ENCODE peak calls at places on chromosomes 1 and 21, in ten cellular contexts. X is H54, W is right lobe of liver, I is esophagus squamous epithelium, T is heart left ventricle, D is lower leg skin, G is ovary, O is testis, A is thyroid gland, L is suprapubic skin. N is an unnamed sample.

GRCh38 chr1:47638713-47639112 is 200.9 kb downstream of the FOXD2 start:
- DNase-seq in L (no peak), G (no peak), D (no peak), X (no peak), I (no peak), W (no peak), T (no peak), O (no peak), A (no peak), N (no peak)

GRCh38 chr1:13764533-13764932 is 64.5 kb downstream of the PRDM2 start:
- DNase-seq in A (no peak), I (no peak), G (no peak), D (no peak), O (no peak), W (no peak), L (no peak), T (no peak), X (no peak), N (no peak)

GRCh38 chr21:31339736-31340135 is 4.3 kb downstream of the TIAM1 start:
- DNase-seq in X (no peak), G (no peak), W (no peak), T (no peak), O (no peak), L (no peak), A (no peak), I (no peak), D (no peak), N (no peak)

GRCh38 chr1:224380003-224380402 is 23.3 kb downstream of the CNIH4 start:
- DNase-seq in X (no peak), L (no peak), I (no peak), O (no peak), W (no peak), A (no peak), D (no peak), G (no peak), T (no peak), N (no peak)

GRCh38 chr1:226635456-226635941 is 86.9 kb downstream of the STUM start:
- DNase-seq in G (no peak), A (no peak), O (no peak), D (peak; percentile 88), T (no peak), I (no peak), L (peak; percentile 66), X (no peak), W (no peak), N (no peak)

GRCh38 chr1:226738995-226739695 is at the start of gene ITPKB:
- DNase-seq in A (peak; percentile 60), T (peak; percentile 50), L (no peak), G (peak; percentile 61), D (peak; percentile 93), I (no peak), O (peak; percentile 75), W (peak; percentile 50), X (peak; percentile 40), N (no peak)

GRCh38 chr1:43634729-43635128 is 15.2 kb upstream of the KDM4A start:
- DNase-seq in I (no peak), L (no peak), X (no peak), D (no peak), W (no peak), T (no peak), A (no peak), O (no peak), G (no peak), N (no peak)

GRCh38 chr1:85202092-85202863 is 1.5 kb upstream of the SYDE2 start:
- DNase-seq in A (no peak), I (no peak), L (no peak), O (no peak), W (no peak), G (no peak), X (no peak), T (no peak), D (no peak), N (no peak)

GRCh38 chr1:98028800-98029199 is 108.0 kb upstream of the DPYD start:
- DNase-seq in L (no peak), A (no peak), D (no peak), I (no peak), G (no peak), T (no peak), O (no peak), W (no peak), X (no peak), N (no peak)

GRCh38 chr1:239218296-239218695 is 168.1 kb upstream of the CHRM3 start:
- DNase-seq in W (no peak), A (no peak), G (no peak), L (no peak), X (no peak), I (no peak), T (no peak), D (no peak), O (no peak), N (no peak)

GRCh38 chr1:162389021-162389818 is 7.7 kb downstream of the C1orf226 start:
- DNase-seq in I (no peak), X (no peak), W (peak; percentile 51), O (no peak), G (no peak), A (no peak), D (peak; percentile 74), T (no peak), L (no peak), N (no peak)

DNA sequence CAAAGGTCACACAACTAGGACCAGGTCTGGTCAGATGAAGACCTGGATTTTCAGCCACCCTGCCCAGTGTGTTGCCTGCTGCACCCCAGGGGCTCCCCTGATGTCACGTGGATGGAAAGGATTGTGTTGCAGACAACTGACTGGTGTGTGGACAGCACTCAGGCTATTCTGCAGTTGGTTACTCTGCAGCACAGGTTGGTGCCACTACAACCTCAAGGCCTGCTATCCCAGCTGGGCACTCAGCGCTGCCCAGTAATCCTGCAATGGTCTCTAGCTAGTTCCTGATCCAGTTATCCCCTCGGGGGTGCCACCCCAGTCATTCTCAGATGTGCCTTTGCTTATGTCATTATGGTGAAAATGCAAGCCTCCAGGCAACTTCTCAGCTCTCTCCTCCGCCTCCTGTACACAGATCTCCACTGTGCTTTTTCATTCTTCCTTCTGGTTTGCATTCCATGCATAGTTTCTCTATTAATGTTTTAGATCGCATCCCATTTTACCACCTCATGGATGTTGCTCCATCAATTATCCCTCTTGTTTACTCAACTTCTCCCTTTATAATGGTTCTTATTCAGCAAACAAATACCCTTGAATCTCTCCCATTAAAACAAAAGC is 503.2 kb upstream of the CAMK1G start:
- DNase-seq in L (no peak), D (no peak), I (no peak), T (no peak), O (no peak), X (peak; percentile 33), G (no peak), W (no peak), A (no peak), N (no peak)
- TF ChIP-seq POLR2A in L (no peak), D (no peak), I (no peak), T (no peak), O (no peak), X (no peak), G (no peak), W (no peak), A (no peak), N (no peak)

GRCh38 chr21:34603002-34603709 is 11.8 kb downstream of the RCAN1 start:
- DNase-seq in I (no peak), O (peak; percentile 92), L (peak; percentile 80), G (peak; percentile 76), D (peak; percentile 94), A (peak; percentile 86), T (peak; percentile 90), W (peak; percentile 81), X (peak; percentile 57), N (no peak)
- TF ChIP-seq POLR2A in I (no peak), O (no peak), L (no peak), G (no peak), D (no peak), A (no peak), T (no peak), W (no peak), X (no peak), N (no peak)

DNA sequence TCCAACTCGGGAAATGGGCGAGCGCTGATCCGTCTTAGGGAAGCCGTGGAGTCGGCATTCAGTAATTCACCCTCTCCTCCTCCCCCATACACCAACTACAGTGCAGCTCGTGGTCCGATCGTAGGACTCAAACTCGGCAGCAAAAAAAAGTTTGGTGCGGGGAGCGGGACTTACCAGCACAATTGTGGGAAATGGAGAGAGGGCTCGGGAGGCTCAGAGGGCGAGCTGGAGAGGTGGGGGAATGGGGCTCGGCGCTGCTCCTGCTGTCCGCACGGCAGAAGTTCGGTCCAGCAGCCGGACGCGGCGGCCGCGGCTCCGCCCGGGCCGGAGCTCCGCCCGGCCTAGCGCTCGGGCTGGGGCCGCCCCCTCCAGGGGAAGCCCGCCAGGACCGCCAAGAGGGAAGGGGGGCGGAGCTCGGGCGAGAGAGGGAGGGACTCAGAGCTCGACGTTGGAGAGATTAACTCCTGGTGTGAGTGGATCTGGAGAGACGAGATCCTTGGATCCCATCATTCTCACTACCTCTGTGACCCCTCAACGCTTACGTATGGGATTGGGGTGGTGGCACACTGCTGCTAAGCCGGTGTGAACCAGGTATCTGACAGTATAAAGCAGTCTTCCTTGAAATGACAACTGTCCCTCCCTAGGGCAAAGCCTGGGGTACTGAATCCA is 744 bp upstream of the PIAS3 start:
- DNase-seq in W (peak; percentile 94), D (peak; percentile 98), T (peak; percentile 94), G (peak; percentile 93), I (no peak), A (peak; percentile 94), L (peak; percentile 95), X (peak; percentile 90), O (peak; percentile 91), N (peak; percentile 88)
- TF ChIP-seq POLR2A in W (peak; percentile 74), D (no peak), T (peak; percentile 8), G (peak; percentile 74), I (peak; percentile 80), A (peak; percentile 44), L (no peak), X (peak; percentile 84), O (no peak), N (peak; percentile 29)

GRCh38 chr1:79902418-79902817 is 895.9 kb upstream of the ADGRL4 start:
- DNase-seq in O (no peak), I (no peak), X (no peak), G (no peak), W (no peak), L (no peak), T (no peak), A (no peak), D (no peak), N (no peak)

GRCh38 chr1:79896136-79896535 is 889.6 kb upstream of the ADGRL4 start:
- DNase-seq in T (no peak), X (no peak), W (no peak), A (no peak), G (no peak), D (no peak), L (no peak), O (no peak), I (no peak), N (no peak)

GRCh38 chr1:79895573-79895972 is 889.0 kb upstream of the ADGRL4 start:
- DNase-seq in O (no peak), X (no peak), I (no peak), G (no peak), W (no peak), T (no peak), A (peak; percentile 69), D (no peak), L (no peak), N (no peak)

GRCh38 chr1:79899914-79900313 is 893.4 kb upstream of the ADGRL4 start:
- DNase-seq in O (no peak), W (no peak), G (no peak), A (no peak), T (no peak), I (no peak), L (no peak), X (peak; percentile 12), D (no peak), N (no peak)
- TF ChIP-seq POLR2A in O (no peak), W (no peak), G (no peak), A (no peak), T (no peak), I (no peak), L (no peak), X (no peak), D (no peak), N (no peak)

N was measured in GM12892.